ENCODE peak calls at places on chromosomes 3 and 15, in nine cellular contexts. C is lower leg skin, D is thoracic aorta, Z is A549, E is endothelial cell, R is PC-3, K is brain microvascular endothelial cell, N is A673, J is foreskin fibroblast. L is an unnamed sample.
A peak's percentile ranks its signal among the peaks of the same experiment; 100 is the strongest.

GRCh38 chr15:75785771-75786563 is 57.3 kb upstream of the UBE2Q2 start:
- DNase-seq in C (no peak), D (no peak), Z (no peak), E (peak; percentile 46), R (no peak), K (no peak), N (peak; percentile 72), J (no peak), L (no peak)

GRCh38 chr3:46565607-46566039 is 479 bp downstream of the LRRC2 start:
- DNase-seq in C (peak; percentile 91), D (no peak), Z (no peak), E (peak; percentile 42), R (no peak), K (no peak), N (no peak), J (no peak), L (no peak)

GRCh38 chr3:64238971-64239667 is 13.9 kb upstream of the PRICKLE2 start:
- DNase-seq in C (no peak), D (peak; percentile 26), Z (peak; percentile 57), E (no peak), R (peak; percentile 45), K (peak; percentile 96), N (peak; percentile 63), J (peak; percentile 95), L (peak; percentile 25)

GRCh38 chr3:131610174-131610573 is 107.4 kb upstream of the MRPL3 start:
- DNase-seq in C (no peak), D (no peak), Z (no peak), E (no peak), R (no peak), K (no peak), N (no peak), J (no peak), L (no peak)

GRCh38 chr15:66774001-66774814 is 72.2 kb downstream of the SMAD6 start:
- DNase-seq in C (peak; percentile 97), D (peak; percentile 65), Z (peak; percentile 98), E (peak; percentile 94), R (peak; percentile 88), K (peak; percentile 59), N (peak; percentile 93), J (peak; percentile 80), L (peak; percentile 78)

GRCh38 chr3:135706758-135707375 is 258.7 kb upstream of the PPP2R3A start:
- DNase-seq in C (no peak), D (no peak), Z (no peak), E (no peak), R (no peak), K (no peak), N (no peak), J (no peak), L (no peak)

GRCh38 chr15:32889189-32889588 is 171.4 kb downstream of the GREM1 start:
- DNase-seq in C (no peak), D (no peak), Z (no peak), E (no peak), R (no peak), K (no peak), N (no peak), J (no peak), L (no peak)

GRCh38 chr15:96321422-96322391 is 8.8 kb upstream of the NR2F2 start:
- DNase-seq in C (peak; percentile 88), D (no peak), Z (no peak), E (no peak), R (peak; percentile 16), K (peak; percentile 22), N (peak; percentile 43), J (peak; percentile 53), L (no peak)

GRCh38 chr3:43624619-43625305 is 3.0 kb upstream of the ANO10 start:
- DNase-seq in C (no peak), D (no peak), Z (no peak), E (no peak), R (no peak), K (no peak), N (no peak), J (no peak), L (no peak)

GRCh38 chr3:43028678-43029490 is 49.8 kb downstream of the GASK1A start:
- DNase-seq in C (no peak), D (no peak), Z (no peak), E (no peak), R (peak; percentile 19), K (no peak), N (no peak), J (no peak), L (no peak)

GRCh38 chr3:107753988-107754387 is 231.2 kb downstream of the BBX start:
- DNase-seq in C (no peak), D (no peak), Z (no peak), E (no peak), R (no peak), K (no peak), N (no peak), J (no peak), L (no peak)

GRCh38 chr3:157574580-157574979 is 71.4 kb upstream of the VEPH1 start:
- DNase-seq in C (no peak), D (no peak), Z (no peak), E (no peak), R (no peak), K (no peak), N (no peak), J (no peak), L (no peak)

GRCh38 chr3:36911990-36912804 is 32.7 kb downstream of the TRANK1 start:
- DNase-seq in C (peak; percentile 46), D (no peak), Z (peak; percentile 47), E (no peak), R (peak; percentile 81), K (peak; percentile 53), N (no peak), J (peak; percentile 39), L (no peak)

GRCh38 chr3:167743799-167744198 is 8.3 kb downstream of the SERPINI1 start:
- DNase-seq in C (no peak), D (no peak), Z (no peak), E (no peak), R (no peak), K (peak; percentile 40), N (peak; percentile 7), J (no peak), L (no peak)

GRCh38 chr3:43726511-43726910 is 35.8 kb downstream of the ABHD5 start:
- DNase-seq in C (no peak), D (no peak), Z (no peak), E (no peak), R (no peak), K (peak; percentile 42), N (no peak), J (peak; percentile 39), L (no peak)

GRCh38 chr15:26113296-26113695 is 250.2 kb upstream of the ATP10A start:
- DNase-seq in C (no peak), D (no peak), Z (no peak), E (no peak), R (no peak), K (no peak), N (no peak), J (no peak), L (no peak)

GRCh38 chr15:46703352-46703861 is 1013.9 kb upstream of the SEMA6D start:
- DNase-seq in C (no peak), D (no peak), Z (no peak), E (no peak), R (no peak), K (no peak), N (no peak), J (no peak), L (no peak)

GRCh38 chr3:189981668-189982067 is 139.0 kb downstream of the P3H2 start:
- DNase-seq in C (no peak), D (no peak), Z (no peak), E (no peak), R (peak; percentile 90), K (peak; percentile 78), N (no peak), J (peak; percentile 79), L (no peak)

GRCh38 chr3:152100491-152101086 is 168.1 kb upstream of the MBNL1 start:
- DNase-seq in C (no peak), D (no peak), Z (no peak), E (no peak), R (no peak), K (no peak), N (no peak), J (no peak), L (no peak)

GRCh38 chr3:14725564-14726420 is 50.9 kb downstream of the C3orf20 start:
- DNase-seq in C (no peak), D (no peak), Z (no peak), E (no peak), R (no peak), K (no peak), N (peak; percentile 9), J (no peak), L (no peak)
- TF ChIP-seq CTCF in C (no peak), D (no peak), Z (no peak), E (no peak), R (no peak), K (no peak), N (no peak), J (no peak), L (no peak)

GRCh38 chr3:7650466-7650865 is 789.6 kb downstream of the GRM7 start:
- DNase-seq in C (no peak), D (no peak), Z (no peak), E (no peak), R (no peak), K (no peak), N (no peak), J (no peak), L (no peak)
- TF ChIP-seq CTCF in C (no peak), D (no peak), Z (no peak), E (no peak), R (no peak), K (no peak), N (no peak), J (no peak), L (no peak)

GRCh38 chr15:59373215-59373614 is 544 bp upstream of the MYO1E start:
- DNase-seq in C (no peak), D (no peak), Z (no peak), E (no peak), R (no peak), K (no peak), N (peak; percentile 16), J (no peak), L (no peak)

GRCh38 chr15:59379524-59379923 is 6.9 kb upstream of the MYO1E start:
- DNase-seq in C (no peak), D (no peak), Z (no peak), E (no peak), R (no peak), K (no peak), N (no peak), J (no peak), L (no peak)

GRCh38 chr15:59377940-59378339 is 5.3 kb upstream of the MYO1E start:
- DNase-seq in C (no peak), D (no peak), Z (no peak), E (no peak), R (peak; percentile 19), K (no peak), N (no peak), J (no peak), L (no peak)

GRCh38 chr15:59378855-59379254 is 6.2 kb upstream of the MYO1E start:
- DNase-seq in C (no peak), D (no peak), Z (no peak), E (no peak), R (no peak), K (no peak), N (no peak), J (no peak), L (no peak)

GRCh38 chr15:59376735-59377134 is 4.1 kb upstream of the MYO1E start:
- DNase-seq in C (no peak), D (no peak), Z (no peak), E (no peak), R (peak; percentile 56), K (no peak), N (no peak), J (no peak), L (no peak)
- TF ChIP-seq CTCF in C (no peak), D (no peak), Z (peak; percentile 56), E (no peak), R (peak; percentile 54), K (no peak), N (peak; percentile 33), J (peak; percentile 13), L (no peak)

GRCh38 chr3:16896094-16896627 is 11.4 kb downstream of the PLCL2 start:
- DNase-seq in C (no peak), D (no peak), Z (no peak), E (no peak), R (no peak), K (no peak), N (no peak), J (no peak), L (no peak)
- TF ChIP-seq CTCF in C (no peak), D (no peak), Z (no peak), E (no peak), R (no peak), K (no peak), N (no peak), J (no peak), L (no peak)

L was measured in omental fat pad.